ENCODE peak calls at places on chromosomes 11 and 22, in six cellular contexts. One of them, this sample, is unnamed.
A peak's percentile ranks its signal among the peaks of the same experiment; 100 is the strongest.

GRCh38 chr11:61851128-61851899 is 23.2 kb downstream of the FADS2 start:
- DNase-seq in endothelial cell of umbilical vein: no peak
- DNase-seq in GM12878: no peak
- DNase-seq in HepG2: no peak
- DNase-seq in K562: no peak
- DNase-seq in A549: no peak
- DNase-seq in this sample: no peak

GRCh38 chr22:46110215-46110614 is 40.1 kb upstream of the PPARA start:
- DNase-seq in HepG2: no peak
- DNase-seq in endothelial cell of umbilical vein: no peak
- DNase-seq in GM12878: no peak
- DNase-seq in K562: peak; percentile 51
- DNase-seq in A549: no peak
- DNase-seq in this sample: peak; percentile 35

GRCh38 chr11:73028621-73029020 is 113.5 kb downstream of the FCHSD2 start:
- DNase-seq in K562: no peak
- DNase-seq in endothelial cell of umbilical vein: no peak
- DNase-seq in A549: no peak
- DNase-seq in GM12878: no peak
- DNase-seq in HepG2: no peak
- DNase-seq in this sample: peak; percentile 17

GRCh38 chr22:35542157-35542971 is 1.7 kb downstream of the RASD2 start:
- DNase-seq in HepG2: no peak
- DNase-seq in endothelial cell of umbilical vein: no peak
- DNase-seq in GM12878: no peak
- DNase-seq in K562: no peak
- DNase-seq in A549: no peak
- DNase-seq in this sample: no peak

GRCh38 chr22:42820075-42820763 is 36.9 kb downstream of the ARFGAP3 start:
- DNase-seq in endothelial cell of umbilical vein: peak; percentile 63
- DNase-seq in HepG2: no peak
- DNase-seq in GM12878: no peak
- DNase-seq in A549: no peak
- DNase-seq in K562: peak; percentile 28
- DNase-seq in this sample: peak; percentile 23

GRCh38 chr11:134510641-134511040 is 98.6 kb upstream of the B3GAT1 start:
- DNase-seq in endothelial cell of umbilical vein: no peak
- DNase-seq in A549: no peak
- DNase-seq in K562: no peak
- DNase-seq in HepG2: no peak
- DNase-seq in GM12878: no peak
- DNase-seq in this sample: no peak

GRCh38 chr11:77195071-77195705 is 67.1 kb downstream of the MYO7A start:
- DNase-seq in A549: no peak
- DNase-seq in K562: no peak
- DNase-seq in HepG2: no peak
- DNase-seq in endothelial cell of umbilical vein: no peak
- DNase-seq in GM12878: no peak
- DNase-seq in this sample: no peak

GRCh38 chr11:58626915-58627483 is 4.5 kb downstream of the CNTF start:
- DNase-seq in HepG2: no peak
- DNase-seq in GM12878: no peak
- DNase-seq in endothelial cell of umbilical vein: no peak
- DNase-seq in K562: no peak
- DNase-seq in A549: no peak
- DNase-seq in this sample: no peak

GRCh38 chr11:106463796-106464201 is 386.3 kb downstream of the AASDHPPT start:
- DNase-seq in endothelial cell of umbilical vein: no peak
- DNase-seq in HepG2: peak; percentile 40
- DNase-seq in GM12878: no peak
- DNase-seq in A549: no peak
- DNase-seq in K562: no peak
- DNase-seq in this sample: no peak

GRCh38 chr22:21972293-21972779 is 10.3 kb downstream of the TOP3B start:
- DNase-seq in endothelial cell of umbilical vein: peak; percentile 40
- DNase-seq in HepG2: peak; percentile 22
- DNase-seq in GM12878: no peak
- DNase-seq in K562: peak; percentile 98
- DNase-seq in A549: peak; percentile 14
- DNase-seq in this sample: peak; percentile 49

GRCh38 chr22:45888221-45889092 is 88.5 kb downstream of the WNT7B start:
- DNase-seq in GM12878: no peak
- DNase-seq in endothelial cell of umbilical vein: no peak
- DNase-seq in A549: no peak
- DNase-seq in K562: no peak
- DNase-seq in HepG2: no peak
- DNase-seq in this sample: no peak

GRCh38 chr22:19723165-19723989 is at the start of gene GP1BB:
- DNase-seq in A549: peak; percentile 45
- DNase-seq in endothelial cell of umbilical vein: peak; percentile 39
- DNase-seq in HepG2: no peak
- DNase-seq in K562: peak; percentile 100
- DNase-seq in GM12878: no peak
- DNase-seq in this sample: peak; percentile 78

GRCh38 chr11:110092577-110093406 is at the start of gene ZC3H12C:
- DNase-seq in endothelial cell of umbilical vein: peak; percentile 89
- DNase-seq in HepG2: peak; percentile 84
- DNase-seq in A549: peak; percentile 87
- DNase-seq in GM12878: no peak
- DNase-seq in K562: peak; percentile 83
- DNase-seq in this sample: peak; percentile 84

GRCh38 chr22:31719850-31720471 is 30.0 kb downstream of the PRR14L start:
- DNase-seq in HepG2: no peak
- DNase-seq in GM12878: no peak
- DNase-seq in A549: no peak
- DNase-seq in endothelial cell of umbilical vein: no peak
- DNase-seq in K562: no peak
- DNase-seq in this sample: no peak

GRCh38 chr11:120867988-120868387 is 155.9 kb upstream of the TBCEL start:
- DNase-seq in HepG2: no peak
- DNase-seq in GM12878: no peak
- DNase-seq in endothelial cell of umbilical vein: no peak
- DNase-seq in A549: no peak
- DNase-seq in K562: no peak
- DNase-seq in this sample: no peak

GRCh38 chr11:121722431-121723256 is 269.9 kb upstream of the SORL1-AS1 start:
- DNase-seq in HepG2: peak; percentile 87
- DNase-seq in A549: no peak
- DNase-seq in GM12878: no peak
- DNase-seq in endothelial cell of umbilical vein: peak; percentile 94
- DNase-seq in K562: no peak
- DNase-seq in this sample: no peak

GRCh38 chr11:21289686-21290085 is 620.3 kb downstream of the NELL1 start:
- DNase-seq in GM12878: no peak
- DNase-seq in A549: no peak
- DNase-seq in HepG2: no peak
- DNase-seq in endothelial cell of umbilical vein: no peak
- DNase-seq in K562: no peak
- DNase-seq in this sample: no peak

GRCh38 chr22:19941365-19942070 is at the start of the genes COMT and TXNRD2:
- DNase-seq in HepG2: no peak
- DNase-seq in K562: peak; percentile 100
- DNase-seq in endothelial cell of umbilical vein: peak; percentile 57
- DNase-seq in A549: peak; percentile 46
- DNase-seq in GM12878: no peak
- DNase-seq in this sample: peak; percentile 83

GRCh38 chr11:78040691-78041379 is 17.8 kb upstream of the KCTD14 start:
- DNase-seq in K562: peak; percentile 66
- DNase-seq in HepG2: no peak
- DNase-seq in A549: no peak
- DNase-seq in endothelial cell of umbilical vein: no peak
- DNase-seq in GM12878: no peak
- DNase-seq in this sample: no peak

GRCh38 chr11:113896156-113896879 is 8.3 kb upstream of the HTR3B start:
- DNase-seq in endothelial cell of umbilical vein: peak; percentile 34
- DNase-seq in HepG2: no peak
- DNase-seq in K562: peak; percentile 47
- DNase-seq in GM12878: no peak
- DNase-seq in A549: peak; percentile 22
- DNase-seq in this sample: peak; percentile 56

GRCh38 chr22:50274311-50274710 is 4.1 kb upstream of the MAPK11 start:
- DNase-seq in GM12878: no peak
- DNase-seq in endothelial cell of umbilical vein: peak; percentile 30
- DNase-seq in HepG2: peak; percentile 44
- DNase-seq in A549: peak; percentile 70
- DNase-seq in K562: peak; percentile 43
- DNase-seq in this sample: peak; percentile 64

GRCh38 chr11:8011383-8011782 is 24.2 kb downstream of the EIF3F start:
- DNase-seq in HepG2: no peak
- DNase-seq in endothelial cell of umbilical vein: no peak
- DNase-seq in A549: no peak
- DNase-seq in K562: no peak
- DNase-seq in GM12878: no peak
- DNase-seq in this sample: no peak

GRCh38 chr11:108593910-108594434 is 404 bp upstream of the EXPH5 start:
- DNase-seq in HepG2: no peak
- DNase-seq in endothelial cell of umbilical vein: no peak
- DNase-seq in GM12878: no peak
- DNase-seq in A549: no peak
- DNase-seq in K562: peak; percentile 31
- DNase-seq in this sample: no peak

GRCh38 chr11:93279911-93280347 is 50.6 kb upstream of the DEUP1 start:
- DNase-seq in HepG2: no peak
- DNase-seq in GM12878: peak; percentile 31
- DNase-seq in A549: no peak
- DNase-seq in endothelial cell of umbilical vein: no peak
- DNase-seq in K562: no peak
- DNase-seq in this sample: no peak

GRCh38 chr22:22820076-22820475 is 67.5 kb upstream of the IGLL5 start:
- DNase-seq in A549: no peak
- DNase-seq in endothelial cell of umbilical vein: no peak
- DNase-seq in HepG2: no peak
- DNase-seq in K562: no peak
- DNase-seq in GM12878: no peak
- DNase-seq in this sample: no peak

GRCh38 chr11:96279421-96280290 is 63.3 kb downstream of the MAML2 start:
- DNase-seq in endothelial cell of umbilical vein: no peak
- DNase-seq in K562: peak; percentile 59
- DNase-seq in A549: no peak
- DNase-seq in HepG2: no peak
- DNase-seq in GM12878: no peak
- DNase-seq in this sample: peak; percentile 20

GRCh38 chr11:29324328-29324727 is 692.5 kb downstream of the KCNA4 start:
- DNase-seq in endothelial cell of umbilical vein: peak; percentile 54
- DNase-seq in GM12878: no peak
- DNase-seq in HepG2: no peak
- DNase-seq in A549: no peak
- DNase-seq in K562: no peak
- DNase-seq in this sample: no peak

DNA sequence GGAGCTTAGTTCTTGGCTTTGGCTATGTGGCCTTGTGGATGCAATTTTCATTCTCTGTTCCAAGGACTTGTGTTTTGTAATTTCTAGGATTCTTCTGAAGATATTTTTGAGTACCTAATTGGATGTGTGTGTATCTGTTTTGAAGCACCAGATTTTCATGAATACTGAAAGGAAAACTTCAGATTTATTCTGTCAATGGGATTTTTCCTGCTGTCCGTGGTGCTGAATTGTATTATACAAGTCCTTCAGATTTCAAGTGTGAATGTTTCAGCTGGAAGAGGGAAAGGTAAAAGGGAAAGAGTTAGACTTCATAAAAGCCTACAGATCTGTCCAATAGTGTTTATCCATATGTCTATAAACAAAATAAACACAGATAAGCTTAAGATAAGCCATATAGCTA is 18.2 kb upstream of the SYN3 start:
- DNase-seq in endothelial cell of umbilical vein: no peak
- DNase-seq in HepG2: no peak
- DNase-seq in A549: no peak
- DNase-seq in GM12878: no peak
- DNase-seq in K562: no peak
- DNase-seq in this sample: peak; percentile 16
- TF ChIP-seq MYC in endothelial cell of umbilical vein: no peak
- TF ChIP-seq MYC in HepG2: no peak
- TF ChIP-seq MYC in A549: no peak
- TF ChIP-seq MYC in GM12878: no peak
- TF ChIP-seq MYC in K562: no peak
- TF ChIP-seq MYC in this sample: no peak

DNA sequence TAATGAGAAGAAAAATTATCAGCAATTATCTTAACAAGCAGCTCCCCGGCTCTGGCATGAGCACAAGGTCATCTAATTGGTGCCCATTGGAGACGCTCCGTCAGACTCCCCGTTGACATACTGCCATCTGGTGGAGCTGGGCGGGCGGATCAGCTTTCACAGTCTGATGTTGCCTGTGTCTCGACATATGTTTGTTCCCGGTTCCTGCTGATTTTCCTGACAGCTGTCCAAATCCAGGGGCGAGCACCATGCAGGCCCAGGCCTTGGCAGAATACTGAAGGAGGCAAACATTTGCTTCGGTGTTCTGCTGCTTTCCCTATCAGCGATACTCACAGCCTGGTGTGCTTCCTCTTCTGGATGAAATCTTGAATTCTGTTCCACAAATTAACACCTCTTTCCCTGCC is 43.8 kb upstream of the BARX2 start:
- DNase-seq in A549: peak; percentile 73
- DNase-seq in HepG2: peak; percentile 73
- DNase-seq in GM12878: peak; percentile 11
- DNase-seq in K562: peak; percentile 53
- DNase-seq in endothelial cell of umbilical vein: peak; percentile 76
- DNase-seq in this sample: peak; percentile 76
- TF ChIP-seq MYC in A549: no peak
- TF ChIP-seq MYC in HepG2: no peak
- TF ChIP-seq MYC in GM12878: no peak
- TF ChIP-seq MYC in K562: no peak
- TF ChIP-seq MYC in endothelial cell of umbilical vein: no peak
- TF ChIP-seq MYC in this sample: no peak

DNA sequence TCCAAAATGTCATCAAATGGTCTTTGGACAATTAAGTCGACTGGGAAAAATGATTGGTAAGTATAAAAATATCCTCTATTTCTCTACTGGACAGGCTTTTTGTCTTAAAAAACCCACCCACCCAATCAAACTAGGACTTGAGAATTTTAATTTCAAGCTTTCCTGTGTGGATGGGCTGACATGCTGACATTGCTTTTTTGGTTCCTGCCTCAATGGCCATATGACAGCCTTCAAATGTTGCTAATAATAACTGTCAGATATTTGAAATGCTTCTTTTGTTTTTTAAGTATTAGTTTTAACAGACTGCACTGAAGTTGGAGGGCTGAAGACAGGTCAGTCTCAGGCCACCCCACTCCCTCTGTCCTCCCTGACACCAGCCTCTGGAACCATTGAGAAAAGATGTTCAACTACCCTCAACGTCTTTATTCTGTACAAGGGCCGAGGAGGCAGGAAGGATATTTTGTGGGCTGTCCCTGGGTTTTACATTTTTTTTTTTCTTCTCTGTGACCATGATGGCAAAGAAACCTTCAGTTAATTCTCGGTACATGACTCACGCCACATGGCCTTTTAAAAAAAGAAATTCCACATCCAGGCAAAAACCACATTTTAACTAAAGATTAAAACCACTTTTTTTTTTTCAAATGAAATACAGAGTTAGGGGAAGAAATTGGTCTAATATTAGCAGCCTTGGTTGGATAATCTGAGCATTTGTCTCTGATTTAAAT is 130.4 kb downstream of the SLC1A2 start:
- DNase-seq in endothelial cell of umbilical vein: no peak
- DNase-seq in GM12878: no peak
- DNase-seq in HepG2: no peak
- DNase-seq in K562: no peak
- DNase-seq in A549: no peak
- DNase-seq in this sample: no peak
- TF ChIP-seq MYC in endothelial cell of umbilical vein: no peak
- TF ChIP-seq MYC in GM12878: no peak
- TF ChIP-seq MYC in HepG2: no peak
- TF ChIP-seq MYC in K562: no peak
- TF ChIP-seq MYC in A549: no peak
- TF ChIP-seq MYC in this sample: no peak

GRCh38 chr11:88886796-88887195 is 179.0 kb downstream of the GRM5 start:
- DNase-seq in HepG2: peak; percentile 40
- DNase-seq in K562: peak; percentile 15
- DNase-seq in endothelial cell of umbilical vein: peak; percentile 39
- DNase-seq in A549: peak; percentile 57
- DNase-seq in GM12878: peak; percentile 11
- DNase-seq in this sample: peak; percentile 66
- TF ChIP-seq MYC in HepG2: no peak
- TF ChIP-seq MYC in K562: no peak
- TF ChIP-seq MYC in endothelial cell of umbilical vein: no peak
- TF ChIP-seq MYC in A549: no peak
- TF ChIP-seq MYC in GM12878: no peak
- TF ChIP-seq MYC in this sample: peak; percentile 48

This sample was measured in NB4.